ENCODE peak calls at places on chromosomes 3 and 15, in seven cellular contexts. R is NB4; M is fibroblast of lung; L is AG04450; J is fibroblast of mammary gland; K is brain microvascular endothelial cell; D is CD4-positive, alpha-beta T cell. F is an unnamed sample.

GRCh38 chr3:128275316-128276150 is 122.3 kb downstream of the EEFSEC start:
- DNase-seq in R (no peak), M (peak; percentile 14), L (no peak), J (no peak), K (no peak), D (no peak), F (no peak)

GRCh38 chr3:191695131-191695814 is 234.3 kb downstream of the PYDC2 start:
- DNase-seq in R (no peak), M (no peak), L (no peak), J (no peak), K (no peak), D (no peak), F (no peak)

GRCh38 chr3:43153189-43154083 is 47.6 kb upstream of the POMGNT2 start:
- DNase-seq in R (no peak), M (peak; percentile 72), L (peak; percentile 60), J (peak; percentile 96), K (no peak), D (no peak), F (peak; percentile 64)

GRCh38 chr3:127448671-127449070 is 141.9 kb downstream of the TPRA1 start:
- DNase-seq in R (no peak), M (no peak), L (no peak), J (no peak), K (no peak), D (no peak), F (no peak)

GRCh38 chr15:39699531-39700110 is 83.0 kb downstream of the FSIP1 start:
- DNase-seq in R (no peak), M (no peak), L (no peak), J (no peak), K (no peak), D (no peak), F (no peak)

GRCh38 chr3:107258285-107258684 is 119.0 kb upstream of the CCDC54 start:
- DNase-seq in R (no peak), M (no peak), L (no peak), J (no peak), K (no peak), D (no peak), F (no peak)

GRCh38 chr15:63450884-63451225 is 53.5 kb upstream of the USP3 start:
- DNase-seq in R (no peak), M (no peak), L (no peak), J (no peak), K (no peak), D (no peak), F (no peak)

GRCh38 chr3:187935623-187936156 is 190.4 kb upstream of the BCL6 start:
- DNase-seq in R (peak; percentile 34), M (no peak), L (no peak), J (no peak), K (no peak), D (no peak), F (no peak)

GRCh38 chr3:177776656-177777055 is 579.4 kb upstream of the TBL1XR1 start:
- DNase-seq in R (no peak), M (peak; percentile 98), L (peak; percentile 58), J (peak; percentile 71), K (peak; percentile 87), D (no peak), F (no peak)

GRCh38 chr15:85318048-85318731 is 62.2 kb upstream of the AKAP13 start:
- DNase-seq in R (peak; percentile 84), M (peak; percentile 92), L (peak; percentile 82), J (peak; percentile 99), K (peak; percentile 91), D (no peak), F (peak; percentile 91)

GRCh38 chr3:128383316-128384235 is 83.1 kb downstream of the DNAJB8 start:
- DNase-seq in R (peak; percentile 49), M (peak; percentile 39), L (no peak), J (peak; percentile 46), K (no peak), D (peak; percentile 39), F (peak; percentile 53)

GRCh38 chr3:195558602-195559001 is 15.5 kb upstream of the PPP1R2 start:
- DNase-seq in R (peak; percentile 61), M (no peak), L (no peak), J (peak; percentile 63), K (peak; percentile 11), D (peak; percentile 32), F (no peak)

GRCh38 chr3:10875914-10876313 is 59.9 kb downstream of the SLC6A11 start:
- DNase-seq in R (peak; percentile 69), M (no peak), L (no peak), J (no peak), K (no peak), D (no peak), F (no peak)

GRCh38 chr3:14274999-14275961 is 96.7 kb downstream of the LSM3 start:
- DNase-seq in R (peak; percentile 70), M (no peak), L (no peak), J (peak; percentile 28), K (no peak), D (no peak), F (no peak)

GRCh38 chr15:57591822-57592367 is at the start of gene MYZAP:
- DNase-seq in R (no peak), M (peak; percentile 31), L (no peak), J (no peak), K (no peak), D (peak; percentile 52), F (no peak)

GRCh38 chr15:78104566-78105500 is 12.5 kb downstream of the SH2D7 start:
- DNase-seq in R (no peak), M (no peak), L (no peak), J (no peak), K (no peak), D (no peak), F (no peak)

GRCh38 chr3:30199096-30199734 is 407.2 kb upstream of the TGFBR2 start:
- DNase-seq in R (peak; percentile 74), M (peak; percentile 39), L (no peak), J (peak; percentile 75), K (peak; percentile 55), D (peak; percentile 56), F (peak; percentile 16)

GRCh38 chr3:28623106-28623505 is 274.5 kb upstream of the AZI2 start:
- DNase-seq in R (no peak), M (peak; percentile 20), L (no peak), J (no peak), K (no peak), D (no peak), F (no peak)

GRCh38 chr3:180284331-180285110 is 247.8 kb upstream of the PEX5L start:
- DNase-seq in R (no peak), M (peak; percentile 66), L (no peak), J (peak; percentile 78), K (no peak), D (no peak), F (peak; percentile 78)

GRCh38 chr3:191634902-191635301 is 173.9 kb downstream of the PYDC2 start:
- DNase-seq in R (no peak), M (no peak), L (no peak), J (no peak), K (no peak), D (no peak), F (no peak)

GRCh38 chr3:178680037-178680436 is 143.8 kb downstream of the KCNMB2 start:
- DNase-seq in R (no peak), M (no peak), L (no peak), J (no peak), K (no peak), D (no peak), F (no peak)

GRCh38 chr3:135991621-135992020 is 26.1 kb downstream of the PPP2R3A start:
- DNase-seq in R (peak; percentile 4), M (peak; percentile 52), L (no peak), J (peak; percentile 26), K (no peak), D (no peak), F (no peak)

GRCh38 chr15:81182746-81183402 is 13.8 kb upstream of the IL16 start:
- DNase-seq in R (no peak), M (no peak), L (no peak), J (no peak), K (no peak), D (no peak), F (no peak)
- TF ChIP-seq CTCF in R (no peak), M (peak; percentile 44), L (peak; percentile 42), J (peak; percentile 42), K (peak; percentile 32), D (no peak), F (no peak)

DNA sequence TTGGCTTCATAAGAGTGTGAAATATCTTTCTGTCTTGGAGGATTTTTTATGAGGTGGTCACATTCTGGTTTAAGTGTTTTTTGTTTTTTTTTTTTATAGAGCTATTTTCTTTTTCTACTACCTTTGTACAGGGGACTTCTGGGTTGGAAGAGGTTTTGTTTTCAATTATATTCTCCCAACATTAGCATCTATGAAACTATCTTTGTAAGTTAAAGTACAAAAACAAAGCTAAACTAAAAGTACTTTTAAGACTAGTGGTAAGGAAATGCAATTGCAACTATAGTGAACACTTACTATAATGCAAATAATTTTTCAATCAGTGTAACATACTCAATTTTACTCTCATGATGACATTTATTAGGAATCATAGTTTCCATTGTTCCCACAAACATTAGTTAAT is 688.2 kb downstream of the SI start:
- DNase-seq in R (no peak), M (no peak), L (no peak), J (no peak), K (no peak), D (no peak), F (no peak)
- TF ChIP-seq CTCF in R (no peak), M (no peak), L (no peak), J (peak; percentile 9), K (no peak), D (no peak), F (peak; percentile 57)

DNA sequence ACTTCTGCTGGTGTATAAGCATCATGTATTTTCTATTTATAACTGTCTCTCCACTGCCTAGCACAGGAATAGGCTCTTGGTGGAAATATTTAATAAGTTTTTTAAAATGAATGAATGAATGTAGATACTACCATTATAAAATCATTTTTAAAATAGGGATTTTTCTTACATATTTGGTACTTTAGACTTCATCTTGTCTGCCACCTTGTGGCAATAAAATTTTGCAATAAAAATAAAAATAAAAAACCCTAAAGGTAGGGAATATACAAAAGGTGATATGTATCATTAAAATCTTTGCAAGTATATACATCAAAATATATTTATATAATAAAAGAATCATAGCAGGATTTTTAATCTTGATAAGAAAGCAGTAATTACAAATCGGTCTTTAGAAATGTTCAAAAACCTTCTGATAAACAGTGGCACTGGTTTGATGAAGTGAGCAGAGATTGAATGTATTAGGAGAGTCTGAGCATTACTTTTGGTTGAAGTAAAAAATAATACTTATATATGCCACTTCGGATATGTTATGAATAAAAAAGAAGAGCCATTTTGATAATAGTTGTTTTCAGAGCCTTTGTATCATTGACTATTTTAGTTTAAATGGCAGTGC is 95.2 kb downstream of the SPATA16 start:
- DNase-seq in R (no peak), M (peak; percentile 6), L (no peak), J (peak; percentile 8), K (no peak), D (no peak), F (no peak)
- TF ChIP-seq CTCF in R (no peak), M (peak; percentile 1), L (peak; percentile 35), J (peak; percentile 27), K (no peak), D (no peak), F (peak; percentile 78)

DNA sequence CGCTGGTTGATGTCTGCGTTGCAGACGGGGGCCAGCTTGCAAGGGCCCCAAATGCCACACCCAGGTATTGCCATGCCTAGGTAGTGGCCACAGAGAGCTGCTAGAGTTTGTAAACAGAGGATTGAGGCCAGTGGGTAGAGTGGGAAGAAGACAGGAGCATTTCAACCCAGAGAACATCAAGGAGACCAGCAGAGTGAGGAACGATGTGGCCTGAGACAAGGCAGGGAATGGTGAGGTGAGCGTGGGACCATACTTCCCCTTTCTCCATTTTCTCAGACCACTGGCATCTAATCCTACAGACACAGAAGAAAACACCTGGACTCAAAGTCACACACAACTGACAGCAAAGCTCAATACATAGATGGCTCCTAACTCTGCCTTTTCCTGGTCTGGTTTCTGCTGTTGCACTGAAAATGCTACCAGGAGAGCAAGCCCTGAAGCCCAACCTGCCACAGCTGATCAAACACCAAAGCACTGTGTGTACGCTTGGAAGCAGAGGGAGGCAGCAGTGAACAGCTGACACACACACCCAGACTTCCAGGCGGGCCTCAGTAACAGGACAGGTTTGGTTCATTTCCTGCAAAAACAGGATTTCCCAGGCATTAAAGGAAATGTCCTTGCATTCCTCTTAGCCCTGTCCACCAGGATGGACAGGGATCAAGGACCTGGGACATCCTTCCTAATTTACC is 1.6 kb downstream of the FAM174B start:
- DNase-seq in R (no peak), M (peak; percentile 6), L (no peak), J (no peak), K (no peak), D (no peak), F (no peak)
- TF ChIP-seq CTCF in R (no peak), M (no peak), L (no peak), J (no peak), K (no peak), D (no peak), F (no peak)